ENCODE peak calls at places on chromosomes 3 and 15, in seven cellular contexts. C is A549, M is stomach, A is adrenal gland, H is neuronal stem cell, S is lower lobe of right lung, I is H1. X is an unnamed sample.

GRCh38 chr3:128345195-128345594 is 121.5 kb downstream of the DNAJB8 start:
- DNase-seq in A (no peak), M (no peak), I (no peak), C (no peak), H (no peak), S (no peak), X (no peak)

GRCh38 chr3:49173792-49174170 is 2.4 kb downstream of the KLHDC8B start:
- DNase-seq in S (no peak), C (no peak), I (no peak), H (peak; percentile 58), M (no peak), A (no peak), X (no peak)

GRCh38 chr3:123632161-123632655 is 47.4 kb upstream of the HACD2 start:
- DNase-seq in C (peak; percentile 30), M (no peak), A (no peak), S (no peak), H (no peak), I (no peak), X (no peak)

GRCh38 chr3:107404727-107405519 is 27.7 kb downstream of the CCDC54 start:
- DNase-seq in S (no peak), H (no peak), I (no peak), C (no peak), A (no peak), M (no peak), X (no peak)

GRCh38 chr15:38208779-38209178 is 43.9 kb upstream of the SPRED1 start:
- DNase-seq in H (no peak), I (no peak), M (no peak), C (no peak), S (no peak), A (no peak), X (no peak)

GRCh38 chr3:14725015-14725431 is 50.1 kb downstream of the C3orf20 start:
- DNase-seq in A (peak; percentile 16), I (no peak), S (no peak), H (no peak), M (no peak), C (peak; percentile 6), X (no peak)

GRCh38 chr3:11146771-11147363 is 7.4 kb upstream of the HRH1 start:
- DNase-seq in I (no peak), C (peak; percentile 67), A (no peak), H (no peak), M (no peak), S (no peak), X (no peak)

GRCh38 chr3:32969656-32970055 is 18.2 kb downstream of the CCR4 start:
- DNase-seq in M (no peak), H (no peak), A (no peak), C (peak; percentile 54), I (no peak), S (peak; percentile 63), X (no peak)

GRCh38 chr3:106692624-106693023 is 684.6 kb upstream of the CCDC54 start:
- DNase-seq in M (no peak), A (no peak), S (no peak), H (no peak), C (no peak), I (no peak), X (no peak)

GRCh38 chr3:65177879-65178484 is 490.2 kb upstream of the ADAMTS9 start:
- DNase-seq in C (no peak), M (no peak), S (no peak), I (no peak), A (no peak), H (no peak), X (no peak)

GRCh38 chr3:157078131-157078835 is 81.7 kb downstream of the CCNL1 start:
- DNase-seq in A (no peak), S (no peak), M (no peak), I (no peak), C (no peak), H (no peak), X (no peak)

GRCh38 chr3:143120716-143121239 is 1.2 kb downstream of the CHST2 start:
- DNase-seq in S (peak; percentile 46), C (peak; percentile 13), M (peak; percentile 27), A (no peak), I (peak; percentile 66), H (peak; percentile 32), X (no peak)

GRCh38 chr15:33160581-33161165 is 33.8 kb downstream of the FMN1 start:
- DNase-seq in H (no peak), C (no peak), S (no peak), A (no peak), I (no peak), M (no peak), X (no peak)

GRCh38 chr3:142976621-142977398 is 13.3 kb upstream of the PAQR9 start:
- DNase-seq in A (peak; percentile 97), S (peak; percentile 70), I (no peak), C (peak; percentile 96), M (peak; percentile 72), H (no peak), X (no peak)

GRCh38 chr3:34102290-34102689 is 303.9 kb downstream of the PDCD6IP start:
- DNase-seq in S (no peak), I (no peak), M (no peak), C (no peak), H (no peak), A (no peak), X (no peak)

GRCh38 chr3:86175593-86175992 is 815.4 kb downstream of the VGLL3 start:
- DNase-seq in H (no peak), I (peak; percentile 45), S (no peak), C (no peak), A (no peak), M (no peak), X (no peak)

GRCh38 chr15:89171136-89172072 is 50.0 kb downstream of the RLBP1 start:
- DNase-seq in C (peak; percentile 74), H (peak; percentile 65), I (peak; percentile 93), M (peak; percentile 71), A (peak; percentile 66), S (peak; percentile 54), X (no peak)

GRCh38 chr3:97612632-97613031 is 151.9 kb upstream of the ARL6 start:
- DNase-seq in M (no peak), S (no peak), H (no peak), C (no peak), A (no peak), I (no peak), X (no peak)

GRCh38 chr3:12235691-12236090 is 53.2 kb upstream of the PPARG start:
- DNase-seq in A (no peak), C (no peak), H (no peak), S (no peak), M (no peak), I (no peak), X (no peak)

GRCh38 chr3:138947303-138948121 is 495 bp downstream of the FOXL2NB start:
- DNase-seq in S (no peak), A (no peak), C (no peak), M (no peak), I (peak; percentile 82), H (no peak), X (no peak)

GRCh38 chr3:138948371-138949001 is 1.5 kb downstream of the FOXL2NB start:
- DNase-seq in C (no peak), S (no peak), M (no peak), H (no peak), I (no peak), A (no peak), X (no peak)

GRCh38 chr3:138944842-138945645 is 1.9 kb downstream of the FOXL2 start:
- DNase-seq in M (no peak), S (no peak), H (peak; percentile 56), A (peak; percentile 22), C (no peak), I (peak; percentile 78), X (no peak)

GRCh38 chr3:138945646-138946553 is 1.0 kb downstream of the FOXL2 start:
- DNase-seq in C (peak; percentile 75), I (peak; percentile 75), S (no peak), M (peak; percentile 26), A (peak; percentile 29), H (no peak), X (no peak)

GRCh38 chr3:138946554-138947302 is at the start of the genes FOXL2 and FOXL2NB:
- DNase-seq in M (no peak), I (peak; percentile 79), H (peak; percentile 57), S (no peak), C (peak; percentile 67), A (peak; percentile 76), X (no peak)
- H3K4me3 ChIP-seq in M (peak within 1 kb of the TSS; percentile 51), I (peak within 1 kb of the TSS; percentile 67), H (peak within 1 kb of the TSS; percentile 48), S (peak within 1 kb of the TSS; percentile 41), C (peak within 1 kb of the TSS; percentile 63), A (no peak within 1 kb of the TSS), X (peak within 1 kb of the TSS; percentile 59)

DNA sequence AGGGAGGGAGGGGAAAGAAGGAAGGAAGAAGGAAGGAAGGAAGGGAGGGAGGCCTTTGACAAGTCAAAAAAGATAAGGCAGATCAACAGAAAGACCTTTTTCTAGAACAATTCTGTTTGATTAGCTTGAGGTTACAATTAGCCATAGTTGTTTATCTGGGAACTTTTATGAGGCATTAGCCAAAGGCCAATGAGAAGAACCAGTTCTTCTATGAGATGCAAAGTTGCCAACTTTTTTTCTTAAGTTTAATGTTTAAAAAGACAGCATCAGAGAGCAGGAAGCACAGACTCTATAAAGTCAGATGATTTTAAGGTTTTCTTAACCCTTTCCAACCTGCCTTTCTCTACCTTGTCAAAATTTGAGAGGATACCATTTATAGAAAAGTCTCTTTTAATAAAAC is 301.3 kb upstream of the NR2F2 start:
- DNase-seq in I (no peak), C (no peak), A (no peak), H (no peak), S (no peak), M (no peak), X (no peak)
- H3K9me3 ChIP-seq in I (no peaks in the 10 kb centered on the region), C (no peaks in the 10 kb centered on the region), A (no peaks in the 10 kb centered on the region), H (no peaks in the 10 kb centered on the region), S (no peaks in the 10 kb centered on the region), M (no peaks in the 10 kb centered on the region), X (no peaks in the 10 kb centered on the region)

GRCh38 chr15:42146551-42147430 is 9.6 kb downstream of the PLA2G4F start:
- DNase-seq in S (no peak), A (no peak), C (no peak), M (peak; percentile 23), I (no peak), H (no peak), X (no peak)
- H3K27ac ChIP-seq in S (no peak overlapping the region), A (no peak overlapping the region), C (no peak overlapping the region), M (no peak overlapping the region), I (no peak overlapping the region), H (no peak overlapping the region), X (no peak overlapping the region)

GRCh38 chr3:146164506-146164905 is 3.5 kb upstream of the PLOD2 start:
- DNase-seq in I (no peak), S (no peak), A (no peak), H (no peak), C (no peak), M (no peak), X (no peak)

GRCh38 chr3:146164951-146165350 is 4.0 kb upstream of the PLOD2 start:
- DNase-seq in C (peak; percentile 58), S (no peak), A (no peak), M (no peak), I (no peak), H (no peak), X (no peak)

GRCh38 chr3:146164071-146164470 is 3.1 kb upstream of the PLOD2 start:
- DNase-seq in C (peak; percentile 49), A (no peak), H (no peak), S (no peak), M (no peak), I (no peak), X (no peak)

GRCh38 chr3:146162561-146162960 is 1.6 kb upstream of the PLOD2 start:
- DNase-seq in H (no peak), S (no peak), M (no peak), I (no peak), C (peak; percentile 43), A (no peak), X (no peak)

DNA sequence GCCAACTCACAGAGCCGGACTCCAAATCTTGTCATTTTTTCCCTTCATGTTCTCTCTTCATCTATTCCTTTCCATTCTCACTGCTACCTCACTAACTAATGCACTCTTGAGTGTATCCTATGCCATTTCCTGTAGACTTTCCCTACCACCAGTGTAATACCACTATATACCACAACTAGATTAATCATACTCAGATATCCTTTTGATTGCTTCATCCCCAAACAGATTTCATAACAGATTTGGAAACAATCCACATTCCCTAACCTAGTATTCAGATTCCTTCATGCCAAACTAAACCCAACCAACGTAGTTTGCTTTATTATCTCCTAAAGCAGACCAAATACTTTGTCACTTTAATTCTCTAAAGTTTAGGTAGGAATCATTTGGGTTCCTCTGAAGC is 2.6 kb upstream of the PLOD2 start:
- DNase-seq in S (no peak), I (no peak), M (no peak), H (no peak), A (no peak), C (peak; percentile 89), X (no peak)
- H3K4me3 ChIP-seq in S (no peak overlapping the region), I (no peak overlapping the region), M (no peak overlapping the region), H (no peak overlapping the region), A (no peak overlapping the region), C (peak overlapping the region; percentile 90), X (no peak overlapping the region)